ENCODE peak calls at places on chromosome 9, in nine cellular contexts. R is cardiac muscle cell; D is ecto neural progenitor cell; T is nephron progenitor cell; X is NAMALWA; B is kidney epithelial cell; H is CD8-positive, alpha-beta memory T cell; I is right atrium auricular region; N is NCI-H2107. P is an unnamed sample.

GRCh38 chr9:88949425-88949824 is 41.8 kb upstream of the S1PR3 start:
- DNase-seq in R (peak; percentile 76), D (peak; percentile 42), T (peak; percentile 8), X (no peak), B (no peak), H (no peak), I (no peak), N (no peak), P (no peak)

GRCh38 chr9:106784076-106784475 is 78.9 kb upstream of the ZNF462 start:
- DNase-seq in R (no peak), D (no peak), T (no peak), X (no peak), B (no peak), H (no peak), I (no peak), N (no peak), P (no peak)

GRCh38 chr9:125924351-125924750 is 177.2 kb downstream of the PBX3 start:
- DNase-seq in R (no peak), D (no peak), T (no peak), X (no peak), B (no peak), H (no peak), I (no peak), N (no peak), P (no peak)

GRCh38 chr9:16442622-16443021 is 427.8 kb downstream of the BNC2 start:
- DNase-seq in R (no peak), D (no peak), T (no peak), X (no peak), B (peak; percentile 61), H (no peak), I (no peak), N (no peak), P (no peak)

GRCh38 chr9:35537898-35538297 is 48.0 kb downstream of the RUSC2 start:
- DNase-seq in R (peak; percentile 30), D (no peak), T (no peak), X (no peak), B (no peak), H (no peak), I (no peak), N (no peak), P (no peak)

GRCh38 chr9:115765060-115765459 is 388.5 kb upstream of the PAPPA start:
- DNase-seq in R (no peak), D (no peak), T (no peak), X (no peak), B (no peak), H (no peak), I (no peak), N (no peak), P (no peak)

GRCh38 chr9:38162332-38162985 is 93.4 kb upstream of the SHB start:
- DNase-seq in R (no peak), D (no peak), T (no peak), X (no peak), B (no peak), H (no peak), I (no peak), N (no peak), P (no peak)

GRCh38 chr9:7963026-7963425 is 163.4 kb upstream of the DMAC1 start:
- DNase-seq in R (no peak), D (no peak), T (no peak), X (no peak), B (no peak), H (no peak), I (no peak), N (no peak), P (no peak)

GRCh38 chr9:123925161-123925560 is 4.8 kb downstream of the DENND1A start:
- DNase-seq in R (no peak), D (no peak), T (no peak), X (no peak), B (no peak), H (no peak), I (no peak), N (no peak), P (no peak)

GRCh38 chr9:88605500-88606172 is 70.7 kb downstream of the NXNL2 start:
- DNase-seq in R (no peak), D (no peak), T (no peak), X (no peak), B (no peak), H (no peak), I (no peak), N (no peak), P (no peak)

GRCh38 chr9:34744295-34745221 is 34.6 kb upstream of the CCL21 start:
- DNase-seq in R (no peak), D (no peak), T (no peak), X (no peak), B (peak; percentile 12), H (no peak), I (no peak), N (no peak), P (no peak)

GRCh38 chr9:136960212-136960937 is 8.3 kb downstream of the LCN12 start:
- DNase-seq in R (no peak), D (no peak), T (no peak), X (no peak), B (no peak), H (peak; percentile 73), I (no peak), N (no peak), P (no peak)

GRCh38 chr9:126607086-126607485 is 6.6 kb upstream of the LMX1B start:
- DNase-seq in R (no peak), D (no peak), T (no peak), X (no peak), B (no peak), H (no peak), I (no peak), N (no peak), P (no peak)

P was measured in SK-N-DZ.